ENCODE peak calls at places on chromosome 12, in six cellular contexts. One of them, this sample, is unnamed.

GRCh38 chr12:118103231-118103600 is 595 bp downstream of the VSIG10 start:
- DNase-seq in stimulated activated CD4-positive, alpha-beta T cell treated with anti-CD3 and anti-CD28 coated beads, Interleukin-15, amount 100 ng/mL, for 1 hour: no peak
- DNase-seq in pulmonary artery endothelial cell: no peak
- DNase-seq in T-helper 2 cell: no peak
- DNase-seq in activated naive CD4-positive, alpha-beta T cell treated with Interleukin-2 at 50 U/mL for 16 hours: peak
- DNase-seq in naive thymus-derived CD8-positive, alpha-beta T cell: no peak
- DNase-seq in this sample: no peak

GRCh38 chr12:109519787-109520186 is 42.4 kb downstream of the UBE3B start:
- DNase-seq in pulmonary artery endothelial cell: no peak
- DNase-seq in stimulated activated CD4-positive, alpha-beta T cell treated with anti-CD3 and anti-CD28 coated beads, Interleukin-15, amount 100 ng/mL, for 1 hour: no peak
- DNase-seq in activated naive CD4-positive, alpha-beta T cell treated with Interleukin-2 at 50 U/mL for 16 hours: no peak
- DNase-seq in naive thymus-derived CD8-positive, alpha-beta T cell: no peak
- DNase-seq in T-helper 2 cell: no peak
- DNase-seq in this sample: no peak

GRCh38 chr12:21971344-21971743 is 30.1 kb upstream of the ABCC9 start:
- DNase-seq in pulmonary artery endothelial cell: no peak
- DNase-seq in T-helper 2 cell: no peak
- DNase-seq in naive thymus-derived CD8-positive, alpha-beta T cell: no peak
- DNase-seq in stimulated activated CD4-positive, alpha-beta T cell treated with anti-CD3 and anti-CD28 coated beads, Interleukin-15, amount 100 ng/mL, for 1 hour: no peak
- DNase-seq in activated naive CD4-positive, alpha-beta T cell treated with Interleukin-2 at 50 U/mL for 16 hours: no peak
- DNase-seq in this sample: no peak

GRCh38 chr12:120229583-120230325 is 28.8 kb upstream of the RPLP0 start:
- DNase-seq in stimulated activated CD4-positive, alpha-beta T cell treated with anti-CD3 and anti-CD28 coated beads, Interleukin-15, amount 100 ng/mL, for 1 hour: no peak
- DNase-seq in pulmonary artery endothelial cell: no peak
- DNase-seq in naive thymus-derived CD8-positive, alpha-beta T cell: no peak
- DNase-seq in activated naive CD4-positive, alpha-beta T cell treated with Interleukin-2 at 50 U/mL for 16 hours: no peak
- DNase-seq in T-helper 2 cell: no peak
- DNase-seq in this sample: no peak

GRCh38 chr12:110531741-110532333 is 29.7 kb downstream of the RAD9B start:
- DNase-seq in stimulated activated CD4-positive, alpha-beta T cell treated with anti-CD3 and anti-CD28 coated beads, Interleukin-15, amount 100 ng/mL, for 1 hour: no peak
- DNase-seq in activated naive CD4-positive, alpha-beta T cell treated with Interleukin-2 at 50 U/mL for 16 hours: no peak
- DNase-seq in naive thymus-derived CD8-positive, alpha-beta T cell: no peak
- DNase-seq in pulmonary artery endothelial cell: no peak
- DNase-seq in T-helper 2 cell: no peak
- DNase-seq in this sample: no peak

GRCh38 chr12:27515671-27516070 is 8.3 kb upstream of the PPFIBP1 start:
- DNase-seq in naive thymus-derived CD8-positive, alpha-beta T cell: no peak
- DNase-seq in pulmonary artery endothelial cell: no peak
- DNase-seq in T-helper 2 cell: no peak
- DNase-seq in stimulated activated CD4-positive, alpha-beta T cell treated with anti-CD3 and anti-CD28 coated beads, Interleukin-15, amount 100 ng/mL, for 1 hour: no peak
- DNase-seq in activated naive CD4-positive, alpha-beta T cell treated with Interleukin-2 at 50 U/mL for 16 hours: no peak
- DNase-seq in this sample: no peak

GRCh38 chr12:21073822-21074460 is 57.1 kb upstream of the SLCO1B1 start:
- DNase-seq in pulmonary artery endothelial cell: no peak
- DNase-seq in naive thymus-derived CD8-positive, alpha-beta T cell: no peak
- DNase-seq in stimulated activated CD4-positive, alpha-beta T cell treated with anti-CD3 and anti-CD28 coated beads, Interleukin-15, amount 100 ng/mL, for 1 hour: no peak
- DNase-seq in activated naive CD4-positive, alpha-beta T cell treated with Interleukin-2 at 50 U/mL for 16 hours: no peak
- DNase-seq in T-helper 2 cell: no peak
- DNase-seq in this sample: no peak

GRCh38 chr12:55931780-55932545 is 1.0 kb downstream of the DGKA start:
- DNase-seq in T-helper 2 cell: peak
- DNase-seq in stimulated activated CD4-positive, alpha-beta T cell treated with anti-CD3 and anti-CD28 coated beads, Interleukin-15, amount 100 ng/mL, for 1 hour: no peak
- DNase-seq in pulmonary artery endothelial cell: no peak
- DNase-seq in activated naive CD4-positive, alpha-beta T cell treated with Interleukin-2 at 50 U/mL for 16 hours: peak
- DNase-seq in naive thymus-derived CD8-positive, alpha-beta T cell: no peak
- DNase-seq in this sample: no peak

GRCh38 chr12:64261813-64262212 is 39.7 kb upstream of the KICS2 start:
- DNase-seq in T-helper 2 cell: no peak
- DNase-seq in pulmonary artery endothelial cell: no peak
- DNase-seq in stimulated activated CD4-positive, alpha-beta T cell treated with anti-CD3 and anti-CD28 coated beads, Interleukin-15, amount 100 ng/mL, for 1 hour: no peak
- DNase-seq in activated naive CD4-positive, alpha-beta T cell treated with Interleukin-2 at 50 U/mL for 16 hours: no peak
- DNase-seq in naive thymus-derived CD8-positive, alpha-beta T cell: no peak
- DNase-seq in this sample: no peak

GRCh38 chr12:6279631-6280030 is 30.9 kb upstream of the PLEKHG6 start:
- DNase-seq in pulmonary artery endothelial cell: no peak
- DNase-seq in naive thymus-derived CD8-positive, alpha-beta T cell: no peak
- DNase-seq in activated naive CD4-positive, alpha-beta T cell treated with Interleukin-2 at 50 U/mL for 16 hours: no peak
- DNase-seq in T-helper 2 cell: no peak
- DNase-seq in stimulated activated CD4-positive, alpha-beta T cell treated with anti-CD3 and anti-CD28 coated beads, Interleukin-15, amount 100 ng/mL, for 1 hour: no peak
- DNase-seq in this sample: no peak

GRCh38 chr12:86613306-86613705 is 357.1 kb upstream of the MGAT4C start:
- DNase-seq in pulmonary artery endothelial cell: no peak
- DNase-seq in naive thymus-derived CD8-positive, alpha-beta T cell: no peak
- DNase-seq in activated naive CD4-positive, alpha-beta T cell treated with Interleukin-2 at 50 U/mL for 16 hours: no peak
- DNase-seq in stimulated activated CD4-positive, alpha-beta T cell treated with anti-CD3 and anti-CD28 coated beads, Interleukin-15, amount 100 ng/mL, for 1 hour: no peak
- DNase-seq in T-helper 2 cell: no peak
- DNase-seq in this sample: no peak

GRCh38 chr12:120598674-120599463 is 17.7 kb upstream of the POP5 start:
- DNase-seq in naive thymus-derived CD8-positive, alpha-beta T cell: no peak
- DNase-seq in T-helper 2 cell: no peak
- DNase-seq in pulmonary artery endothelial cell: no peak
- DNase-seq in stimulated activated CD4-positive, alpha-beta T cell treated with anti-CD3 and anti-CD28 coated beads, Interleukin-15, amount 100 ng/mL, for 1 hour: no peak
- DNase-seq in activated naive CD4-positive, alpha-beta T cell treated with Interleukin-2 at 50 U/mL for 16 hours: no peak
- DNase-seq in this sample: no peak

GRCh38 chr12:50241178-50241577 is 42.1 kb downstream of the LIMA1 start:
- DNase-seq in pulmonary artery endothelial cell: no peak
- DNase-seq in activated naive CD4-positive, alpha-beta T cell treated with Interleukin-2 at 50 U/mL for 16 hours: no peak
- DNase-seq in naive thymus-derived CD8-positive, alpha-beta T cell: no peak
- DNase-seq in T-helper 2 cell: no peak
- DNase-seq in stimulated activated CD4-positive, alpha-beta T cell treated with anti-CD3 and anti-CD28 coated beads, Interleukin-15, amount 100 ng/mL, for 1 hour: no peak
- DNase-seq in this sample: no peak

GRCh38 chr12:21451529-21451928 is 14.1 kb downstream of the PYROXD1 start:
- DNase-seq in stimulated activated CD4-positive, alpha-beta T cell treated with anti-CD3 and anti-CD28 coated beads, Interleukin-15, amount 100 ng/mL, for 1 hour: no peak
- DNase-seq in T-helper 2 cell: no peak
- DNase-seq in activated naive CD4-positive, alpha-beta T cell treated with Interleukin-2 at 50 U/mL for 16 hours: no peak
- DNase-seq in naive thymus-derived CD8-positive, alpha-beta T cell: no peak
- DNase-seq in pulmonary artery endothelial cell: no peak
- DNase-seq in this sample: no peak

GRCh38 chr12:39626033-39626814 is 6.6 kb upstream of the ABCD2 start:
- DNase-seq in naive thymus-derived CD8-positive, alpha-beta T cell: no peak
- DNase-seq in T-helper 2 cell: no peak
- DNase-seq in activated naive CD4-positive, alpha-beta T cell treated with Interleukin-2 at 50 U/mL for 16 hours: no peak
- DNase-seq in stimulated activated CD4-positive, alpha-beta T cell treated with anti-CD3 and anti-CD28 coated beads, Interleukin-15, amount 100 ng/mL, for 1 hour: no peak
- DNase-seq in pulmonary artery endothelial cell: no peak
- DNase-seq in this sample: no peak

GRCh38 chr12:89861086-89861485 is 152.4 kb upstream of the ATP2B1 start:
- DNase-seq in pulmonary artery endothelial cell: no peak
- DNase-seq in activated naive CD4-positive, alpha-beta T cell treated with Interleukin-2 at 50 U/mL for 16 hours: peak
- DNase-seq in stimulated activated CD4-positive, alpha-beta T cell treated with anti-CD3 and anti-CD28 coated beads, Interleukin-15, amount 100 ng/mL, for 1 hour: no peak
- DNase-seq in T-helper 2 cell: no peak
- DNase-seq in naive thymus-derived CD8-positive, alpha-beta T cell: no peak
- DNase-seq in this sample: no peak

GRCh38 chr12:50764116-50764860 is 387 bp downstream of the ATF1 start:
- DNase-seq in T-helper 2 cell: peak
- DNase-seq in naive thymus-derived CD8-positive, alpha-beta T cell: peak
- DNase-seq in pulmonary artery endothelial cell: no peak
- DNase-seq in stimulated activated CD4-positive, alpha-beta T cell treated with anti-CD3 and anti-CD28 coated beads, Interleukin-15, amount 100 ng/mL, for 1 hour: peak
- DNase-seq in activated naive CD4-positive, alpha-beta T cell treated with Interleukin-2 at 50 U/mL for 16 hours: peak
- DNase-seq in this sample: no peak

GRCh38 chr12:113298861-113299545 is 35.9 kb downstream of the SLC8B1 start:
- DNase-seq in pulmonary artery endothelial cell: no peak
- DNase-seq in stimulated activated CD4-positive, alpha-beta T cell treated with anti-CD3 and anti-CD28 coated beads, Interleukin-15, amount 100 ng/mL, for 1 hour: no peak
- DNase-seq in activated naive CD4-positive, alpha-beta T cell treated with Interleukin-2 at 50 U/mL for 16 hours: no peak
- DNase-seq in T-helper 2 cell: no peak
- DNase-seq in naive thymus-derived CD8-positive, alpha-beta T cell: no peak
- DNase-seq in this sample: peak

GRCh38 chr12:129213551-129213950 is 360.3 kb downstream of the GLT1D1 start:
- DNase-seq in stimulated activated CD4-positive, alpha-beta T cell treated with anti-CD3 and anti-CD28 coated beads, Interleukin-15, amount 100 ng/mL, for 1 hour: no peak
- DNase-seq in T-helper 2 cell: no peak
- DNase-seq in activated naive CD4-positive, alpha-beta T cell treated with Interleukin-2 at 50 U/mL for 16 hours: no peak
- DNase-seq in pulmonary artery endothelial cell: no peak
- DNase-seq in naive thymus-derived CD8-positive, alpha-beta T cell: no peak
- DNase-seq in this sample: no peak

GRCh38 chr12:5307065-5307464 is 124.8 kb upstream of the NTF3 start:
- DNase-seq in stimulated activated CD4-positive, alpha-beta T cell treated with anti-CD3 and anti-CD28 coated beads, Interleukin-15, amount 100 ng/mL, for 1 hour: no peak
- DNase-seq in activated naive CD4-positive, alpha-beta T cell treated with Interleukin-2 at 50 U/mL for 16 hours: no peak
- DNase-seq in pulmonary artery endothelial cell: no peak
- DNase-seq in T-helper 2 cell: no peak
- DNase-seq in naive thymus-derived CD8-positive, alpha-beta T cell: no peak
- DNase-seq in this sample: no peak

GRCh38 chr12:10268037-10268436 is 39.6 kb upstream of the KLRD1 start:
- DNase-seq in naive thymus-derived CD8-positive, alpha-beta T cell: no peak
- DNase-seq in T-helper 2 cell: no peak
- DNase-seq in pulmonary artery endothelial cell: no peak
- DNase-seq in activated naive CD4-positive, alpha-beta T cell treated with Interleukin-2 at 50 U/mL for 16 hours: no peak
- DNase-seq in stimulated activated CD4-positive, alpha-beta T cell treated with anti-CD3 and anti-CD28 coated beads, Interleukin-15, amount 100 ng/mL, for 1 hour: no peak
- DNase-seq in this sample: no peak

GRCh38 chr12:120072472-120072871 is 44.1 kb downstream of the RAB35 start:
- DNase-seq in naive thymus-derived CD8-positive, alpha-beta T cell: no peak
- DNase-seq in T-helper 2 cell: no peak
- DNase-seq in stimulated activated CD4-positive, alpha-beta T cell treated with anti-CD3 and anti-CD28 coated beads, Interleukin-15, amount 100 ng/mL, for 1 hour: no peak
- DNase-seq in pulmonary artery endothelial cell: no peak
- DNase-seq in activated naive CD4-positive, alpha-beta T cell treated with Interleukin-2 at 50 U/mL for 16 hours: no peak
- DNase-seq in this sample: no peak

GRCh38 chr12:52010152-52010622 is 3.4 kb downstream of the TAMALIN start:
- DNase-seq in stimulated activated CD4-positive, alpha-beta T cell treated with anti-CD3 and anti-CD28 coated beads, Interleukin-15, amount 100 ng/mL, for 1 hour: no peak
- DNase-seq in activated naive CD4-positive, alpha-beta T cell treated with Interleukin-2 at 50 U/mL for 16 hours: no peak
- DNase-seq in T-helper 2 cell: no peak
- DNase-seq in pulmonary artery endothelial cell: peak
- DNase-seq in naive thymus-derived CD8-positive, alpha-beta T cell: no peak
- DNase-seq in this sample: no peak

GRCh38 chr12:22925593-22925992 is 300.6 kb downstream of the ETNK1 start:
- DNase-seq in activated naive CD4-positive, alpha-beta T cell treated with Interleukin-2 at 50 U/mL for 16 hours: no peak
- DNase-seq in pulmonary artery endothelial cell: no peak
- DNase-seq in stimulated activated CD4-positive, alpha-beta T cell treated with anti-CD3 and anti-CD28 coated beads, Interleukin-15, amount 100 ng/mL, for 1 hour: no peak
- DNase-seq in T-helper 2 cell: no peak
- DNase-seq in naive thymus-derived CD8-positive, alpha-beta T cell: no peak
- DNase-seq in this sample: no peak

GRCh38 chr12:53504004-53504920 is 3.0 kb downstream of the NPFF start:
- DNase-seq in pulmonary artery endothelial cell: no peak
- DNase-seq in naive thymus-derived CD8-positive, alpha-beta T cell: no peak
- DNase-seq in T-helper 2 cell: no peak
- DNase-seq in activated naive CD4-positive, alpha-beta T cell treated with Interleukin-2 at 50 U/mL for 16 hours: no peak
- DNase-seq in stimulated activated CD4-positive, alpha-beta T cell treated with anti-CD3 and anti-CD28 coated beads, Interleukin-15, amount 100 ng/mL, for 1 hour: no peak
- DNase-seq in this sample: no peak

GRCh38 chr12:65188179-65188709 is 18.9 kb downstream of the LEMD3 start:
- DNase-seq in T-helper 2 cell: no peak
- DNase-seq in activated naive CD4-positive, alpha-beta T cell treated with Interleukin-2 at 50 U/mL for 16 hours: no peak
- DNase-seq in stimulated activated CD4-positive, alpha-beta T cell treated with anti-CD3 and anti-CD28 coated beads, Interleukin-15, amount 100 ng/mL, for 1 hour: no peak
- DNase-seq in pulmonary artery endothelial cell: no peak
- DNase-seq in naive thymus-derived CD8-positive, alpha-beta T cell: no peak
- DNase-seq in this sample: no peak

GRCh38 chr12:124862768-124863408 is 776 bp downstream of the SCARB1 start:
- DNase-seq in activated naive CD4-positive, alpha-beta T cell treated with Interleukin-2 at 50 U/mL for 16 hours: peak
- DNase-seq in stimulated activated CD4-positive, alpha-beta T cell treated with anti-CD3 and anti-CD28 coated beads, Interleukin-15, amount 100 ng/mL, for 1 hour: no peak
- DNase-seq in pulmonary artery endothelial cell: no peak
- DNase-seq in naive thymus-derived CD8-positive, alpha-beta T cell: no peak
- DNase-seq in T-helper 2 cell: no peak
- DNase-seq in this sample: no peak

GRCh38 chr12:74412607-74413230 is 124.9 kb upstream of the ATXN7L3B start:
- DNase-seq in stimulated activated CD4-positive, alpha-beta T cell treated with anti-CD3 and anti-CD28 coated beads, Interleukin-15, amount 100 ng/mL, for 1 hour: no peak
- DNase-seq in activated naive CD4-positive, alpha-beta T cell treated with Interleukin-2 at 50 U/mL for 16 hours: no peak
- DNase-seq in pulmonary artery endothelial cell: no peak
- DNase-seq in T-helper 2 cell: no peak
- DNase-seq in naive thymus-derived CD8-positive, alpha-beta T cell: no peak
- DNase-seq in this sample: no peak